ENCODE peak calls at places on chromosomes 3 and 15, in ten cellular contexts. One of them, this sample, is unnamed.

GRCh38 chr3:157151151-157151550 is 8.8 kb downstream of the CCNL1 start:
- DNase-seq in GM23338: no peak
- DNase-seq in transverse colon: no peak
- DNase-seq in spleen: no peak
- DNase-seq in SK-N-SH: no peak
- DNase-seq in breast epithelium: no peak
- DNase-seq in sigmoid colon: no peak
- DNase-seq in H1: no peak
- DNase-seq in HCT116: no peak
- DNase-seq in HepG2: no peak
- DNase-seq in this sample: no peak

GRCh38 chr15:81785181-81785580 is 260.6 kb downstream of the MEX3B start:
- DNase-seq in GM23338: no peak
- DNase-seq in transverse colon: no peak
- DNase-seq in spleen: no peak
- DNase-seq in SK-N-SH: no peak
- DNase-seq in breast epithelium: no peak
- DNase-seq in sigmoid colon: no peak
- DNase-seq in H1: no peak
- DNase-seq in HCT116: no peak
- DNase-seq in HepG2: no peak
- DNase-seq in this sample: no peak

GRCh38 chr15:69604050-69604378 is 151.4 kb downstream of the RPLP1 start:
- DNase-seq in GM23338: peak
- DNase-seq in transverse colon: peak
- DNase-seq in spleen: no peak
- DNase-seq in SK-N-SH: no peak
- DNase-seq in breast epithelium: no peak
- DNase-seq in sigmoid colon: no peak
- DNase-seq in H1: no peak
- DNase-seq in HCT116: peak
- DNase-seq in HepG2: peak
- DNase-seq in this sample: peak

GRCh38 chr15:58260911-58261267 is 122.7 kb downstream of the AQP9 start:
- DNase-seq in GM23338: no peak
- DNase-seq in transverse colon: no peak
- DNase-seq in spleen: no peak
- DNase-seq in SK-N-SH: no peak
- DNase-seq in breast epithelium: no peak
- DNase-seq in sigmoid colon: no peak
- DNase-seq in H1: no peak
- DNase-seq in HCT116: no peak
- DNase-seq in HepG2: no peak
- DNase-seq in this sample: no peak

GRCh38 chr15:33766329-33766728 is 202.0 kb upstream of the CHRM5 start:
- DNase-seq in GM23338: no peak
- DNase-seq in transverse colon: no peak
- DNase-seq in spleen: no peak
- DNase-seq in SK-N-SH: no peak
- DNase-seq in breast epithelium: no peak
- DNase-seq in sigmoid colon: no peak
- DNase-seq in H1: no peak
- DNase-seq in HCT116: no peak
- DNase-seq in HepG2: no peak
- DNase-seq in this sample: no peak

GRCh38 chr3:177037241-177037640 is 160.0 kb downstream of the TBL1XR1 start:
- DNase-seq in GM23338: no peak
- DNase-seq in transverse colon: no peak
- DNase-seq in spleen: no peak
- DNase-seq in SK-N-SH: no peak
- DNase-seq in breast epithelium: no peak
- DNase-seq in sigmoid colon: no peak
- DNase-seq in H1: no peak
- DNase-seq in HCT116: no peak
- DNase-seq in HepG2: no peak
- DNase-seq in this sample: no peak

GRCh38 chr3:88059380-88060160 is 515 bp downstream of the ZNF654 start:
- DNase-seq in GM23338: peak
- DNase-seq in transverse colon: peak
- DNase-seq in spleen: peak
- DNase-seq in SK-N-SH: peak
- DNase-seq in breast epithelium: no peak
- DNase-seq in sigmoid colon: peak
- DNase-seq in H1: no peak
- DNase-seq in HCT116: no peak
- DNase-seq in HepG2: no peak
- DNase-seq in this sample: peak

GRCh38 chr3:17742837-17743659 is 617 bp upstream of the TBC1D5 start:
- DNase-seq in GM23338: no peak
- DNase-seq in transverse colon: no peak
- DNase-seq in spleen: no peak
- DNase-seq in SK-N-SH: peak
- DNase-seq in breast epithelium: no peak
- DNase-seq in sigmoid colon: no peak
- DNase-seq in H1: no peak
- DNase-seq in HCT116: no peak
- DNase-seq in HepG2: no peak
- DNase-seq in this sample: no peak

GRCh38 chr3:187198490-187198889 is 1.2 kb downstream of the RTP1 start:
- DNase-seq in GM23338: no peak
- DNase-seq in transverse colon: no peak
- DNase-seq in spleen: no peak
- DNase-seq in SK-N-SH: no peak
- DNase-seq in breast epithelium: no peak
- DNase-seq in sigmoid colon: no peak
- DNase-seq in H1: no peak
- DNase-seq in HCT116: no peak
- DNase-seq in HepG2: no peak
- DNase-seq in this sample: no peak

GRCh38 chr15:38414351-38414750 is 39.6 kb upstream of the FAM98B start:
- DNase-seq in GM23338: peak
- DNase-seq in transverse colon: peak
- DNase-seq in spleen: no peak
- DNase-seq in SK-N-SH: peak
- DNase-seq in breast epithelium: no peak
- DNase-seq in sigmoid colon: peak
- DNase-seq in H1: peak
- DNase-seq in HCT116: peak
- DNase-seq in HepG2: peak
- DNase-seq in this sample: no peak

GRCh38 chr3:50147447-50147846 is 7.7 kb upstream of the SEMA3F start:
- DNase-seq in GM23338: no peak
- DNase-seq in transverse colon: no peak
- DNase-seq in spleen: no peak
- DNase-seq in SK-N-SH: peak
- DNase-seq in breast epithelium: no peak
- DNase-seq in sigmoid colon: no peak
- DNase-seq in H1: no peak
- DNase-seq in HCT116: no peak
- DNase-seq in HepG2: no peak
- DNase-seq in this sample: no peak

GRCh38 chr3:191051037-191051436 is 148.0 kb upstream of the OSTN start:
- DNase-seq in GM23338: peak
- DNase-seq in transverse colon: no peak
- DNase-seq in spleen: no peak
- DNase-seq in SK-N-SH: peak
- DNase-seq in breast epithelium: no peak
- DNase-seq in sigmoid colon: no peak
- DNase-seq in H1: no peak
- DNase-seq in HCT116: peak
- DNase-seq in HepG2: peak
- DNase-seq in this sample: no peak

GRCh38 chr3:49411550-49411967 is 217 bp downstream of the RHOA start:
- DNase-seq in GM23338: peak
- DNase-seq in transverse colon: peak
- DNase-seq in spleen: peak
- DNase-seq in SK-N-SH: peak
- DNase-seq in breast epithelium: no peak
- DNase-seq in sigmoid colon: peak
- DNase-seq in H1: no peak
- DNase-seq in HCT116: no peak
- DNase-seq in HepG2: peak
- DNase-seq in this sample: peak

GRCh38 chr3:122893282-122893681 is 98.4 kb downstream of the SLC49A4 start:
- DNase-seq in GM23338: peak
- DNase-seq in transverse colon: no peak
- DNase-seq in spleen: no peak
- DNase-seq in SK-N-SH: no peak
- DNase-seq in breast epithelium: no peak
- DNase-seq in sigmoid colon: no peak
- DNase-seq in H1: no peak
- DNase-seq in HCT116: peak
- DNase-seq in HepG2: peak
- DNase-seq in this sample: no peak

GRCh38 chr15:54289590-54290136 is 311.4 kb downstream of the UNC13C start:
- DNase-seq in GM23338: no peak
- DNase-seq in transverse colon: no peak
- DNase-seq in spleen: no peak
- DNase-seq in SK-N-SH: no peak
- DNase-seq in breast epithelium: no peak
- DNase-seq in sigmoid colon: no peak
- DNase-seq in H1: no peak
- DNase-seq in HCT116: no peak
- DNase-seq in HepG2: no peak
- DNase-seq in this sample: no peak

GRCh38 chr15:54282228-54282836 is 304.1 kb downstream of the UNC13C start:
- DNase-seq in GM23338: no peak
- DNase-seq in transverse colon: no peak
- DNase-seq in spleen: peak
- DNase-seq in SK-N-SH: no peak
- DNase-seq in breast epithelium: no peak
- DNase-seq in sigmoid colon: no peak
- DNase-seq in H1: no peak
- DNase-seq in HCT116: no peak
- DNase-seq in HepG2: peak
- DNase-seq in this sample: no peak

GRCh38 chr15:54288049-54288448 is 309.8 kb downstream of the UNC13C start:
- DNase-seq in GM23338: no peak
- DNase-seq in transverse colon: no peak
- DNase-seq in spleen: no peak
- DNase-seq in SK-N-SH: no peak
- DNase-seq in breast epithelium: no peak
- DNase-seq in sigmoid colon: no peak
- DNase-seq in H1: no peak
- DNase-seq in HCT116: no peak
- DNase-seq in HepG2: no peak
- DNase-seq in this sample: no peak
- H3K4me3 ChIP-seq in GM23338: no peak
- H3K4me3 ChIP-seq in transverse colon: no peak
- H3K4me3 ChIP-seq in spleen: no peak
- H3K4me3 ChIP-seq in SK-N-SH: no peak
- H3K4me3 ChIP-seq in breast epithelium: no peak
- H3K4me3 ChIP-seq in sigmoid colon: no peak
- H3K4me3 ChIP-seq in H1: no peak
- H3K4me3 ChIP-seq in HCT116: no peak
- H3K4me3 ChIP-seq in HepG2: no peak
- H3K4me3 ChIP-seq in this sample: no peak

GRCh38 chr3:144636833-144637232 is 665.2 kb downstream of the DIPK2A start:
- DNase-seq in GM23338: peak
- DNase-seq in transverse colon: no peak
- DNase-seq in spleen: no peak
- DNase-seq in SK-N-SH: no peak
- DNase-seq in breast epithelium: no peak
- DNase-seq in sigmoid colon: no peak
- DNase-seq in H1: peak
- DNase-seq in HCT116: peak
- DNase-seq in HepG2: peak
- DNase-seq in this sample: no peak
- TF ChIP-seq CTCF in GM23338: peak
- TF ChIP-seq CTCF in transverse colon: no peak
- TF ChIP-seq CTCF in spleen: no peak
- TF ChIP-seq CTCF in SK-N-SH: no peak
- TF ChIP-seq CTCF in breast epithelium: no peak
- TF ChIP-seq CTCF in sigmoid colon: no peak
- TF ChIP-seq CTCF in H1: peak
- TF ChIP-seq CTCF in HCT116: peak
- TF ChIP-seq CTCF in HepG2: no peak
- TF ChIP-seq CTCF in this sample: no peak

DNA sequence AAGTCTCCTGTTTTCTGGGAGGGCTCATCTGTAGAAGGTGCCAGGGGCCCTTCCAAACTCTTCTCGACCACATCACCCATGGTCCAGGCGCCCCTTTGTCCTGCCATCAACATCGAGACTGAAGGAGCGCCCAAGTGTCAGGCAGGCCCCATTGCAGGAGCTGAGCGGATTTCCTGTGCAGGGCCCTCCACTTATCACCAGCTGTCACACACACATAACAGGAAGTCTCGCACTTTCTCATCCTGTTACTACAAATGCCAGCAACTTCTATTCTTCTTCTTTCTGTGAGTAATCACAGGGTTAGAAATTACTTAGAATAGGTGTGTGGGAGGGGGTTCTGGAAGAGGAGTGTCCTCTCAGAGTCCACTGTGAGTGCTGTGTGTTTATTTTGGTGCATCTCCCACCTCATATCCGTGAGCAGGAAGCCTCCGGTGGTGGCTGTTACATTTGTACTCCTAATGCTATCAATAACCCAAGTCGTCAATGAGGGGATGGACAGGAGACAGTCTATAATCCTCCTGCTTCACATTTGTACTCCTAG is at the start of gene KLHL6:
- DNase-seq in GM23338: no peak
- DNase-seq in transverse colon: peak
- DNase-seq in spleen: peak
- DNase-seq in SK-N-SH: no peak
- DNase-seq in breast epithelium: no peak
- DNase-seq in sigmoid colon: no peak
- DNase-seq in H1: no peak
- DNase-seq in HCT116: no peak
- DNase-seq in HepG2: no peak
- DNase-seq in this sample: no peak
- TF ChIP-seq POLR2AphosphoS5 in GM23338: no peak
- TF ChIP-seq POLR2AphosphoS5 in transverse colon: peak
- TF ChIP-seq POLR2AphosphoS5 in spleen: peak
- TF ChIP-seq POLR2AphosphoS5 in SK-N-SH: no peak
- TF ChIP-seq POLR2AphosphoS5 in breast epithelium: no peak
- TF ChIP-seq POLR2AphosphoS5 in sigmoid colon: peak
- TF ChIP-seq POLR2AphosphoS5 in H1: no peak
- TF ChIP-seq POLR2AphosphoS5 in HCT116: no peak
- TF ChIP-seq POLR2AphosphoS5 in HepG2: no peak
- TF ChIP-seq POLR2AphosphoS5 in this sample: no peak

DNA sequence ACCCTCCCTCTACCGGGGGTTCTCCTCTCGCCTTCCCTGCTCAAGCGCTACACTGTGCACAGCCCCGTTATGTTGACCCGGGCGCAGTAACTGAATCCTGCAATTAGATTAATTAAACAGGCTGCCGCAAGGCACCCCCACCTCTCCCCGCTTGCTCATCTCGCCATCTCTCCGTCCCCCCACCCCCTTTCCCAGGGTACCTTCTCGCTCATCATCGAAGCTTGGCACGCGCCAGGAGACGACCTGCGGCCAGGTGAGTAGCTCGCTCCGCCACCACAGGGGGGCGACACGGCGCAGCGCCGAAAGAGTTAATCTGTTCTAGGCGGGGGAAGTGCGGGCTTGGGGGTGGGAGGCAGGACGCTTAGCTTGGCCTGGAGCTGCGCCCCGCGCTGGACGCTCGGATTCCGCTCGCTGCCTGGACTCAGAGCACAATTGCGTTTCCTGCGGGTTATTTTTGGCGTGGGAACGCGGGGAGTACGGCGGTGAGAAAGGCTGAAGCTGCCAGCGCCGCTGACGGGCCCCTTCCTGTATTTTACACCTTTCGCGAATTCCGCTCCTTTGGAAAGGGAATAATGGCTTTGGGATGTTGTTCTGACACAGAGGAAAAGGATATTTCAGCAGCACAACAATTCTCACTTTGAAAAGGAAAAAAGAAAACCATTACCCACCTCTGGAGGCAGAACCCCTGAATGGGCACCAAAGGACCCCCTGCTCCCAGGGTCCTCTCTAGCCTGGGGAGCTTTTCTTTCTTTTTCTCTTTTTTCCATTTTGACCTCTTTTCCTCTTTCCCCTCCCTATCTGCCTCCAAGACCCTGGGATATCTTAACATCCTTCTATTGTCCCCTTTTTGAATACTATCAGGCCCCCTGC is 1.5 kb downstream of the DLL4 start:
- DNase-seq in GM23338: peak
- DNase-seq in transverse colon: peak
- DNase-seq in spleen: peak
- DNase-seq in SK-N-SH: peak
- DNase-seq in breast epithelium: no peak
- DNase-seq in sigmoid colon: no peak
- DNase-seq in H1: peak
- DNase-seq in HCT116: peak
- DNase-seq in HepG2: peak
- DNase-seq in this sample: no peak
- H3K4me3 ChIP-seq in GM23338: peak
- H3K4me3 ChIP-seq in transverse colon: no peak
- H3K4me3 ChIP-seq in spleen: peak
- H3K4me3 ChIP-seq in SK-N-SH: peak
- H3K4me3 ChIP-seq in breast epithelium: peak
- H3K4me3 ChIP-seq in sigmoid colon: peak
- H3K4me3 ChIP-seq in H1: peak
- H3K4me3 ChIP-seq in HCT116: peak
- H3K4me3 ChIP-seq in HepG2: peak
- H3K4me3 ChIP-seq in this sample: peak

This sample was measured in prostate gland.